ENCODE peak calls at places on chromosomes 6 and 20, in four cellular contexts. Y is stimulated activated CD4-positive, alpha-beta T cell treated with anti-CD3 and anti-CD28 coated beads, Interleukin-1b, Interleukin-23, amount 100 ng/mL, for 48 hours; J is mesenteric fat pad; U is H7. H is an unnamed sample.

GRCh38 chr20:44730441-44730840 is 15.2 kb upstream of the KCNK15 start:
- DNase-seq in J (no peak), Y (no peak), U (no peak), H (no peak)

GRCh38 chr20:10501377-10501776 is 66.3 kb downstream of the SLX4IP start:
- DNase-seq in J (no peak), U (no peak), Y (no peak), H (no peak)

GRCh38 chr6:129672883-129673631 is 36.9 kb downstream of the ARHGAP18 start:
- DNase-seq in U (no peak), Y (no peak), J (no peak), H (no peak)

GRCh38 chr20:23270427-23270911 is 80.1 kb upstream of the NXT1 start:
- DNase-seq in U (no peak), J (no peak), Y (no peak), H (no peak)

GRCh38 chr6:134519456-134519855 is 201.5 kb upstream of the SGK1 start:
- DNase-seq in J (no peak), U (no peak), Y (peak; percentile 26), H (no peak)

GRCh38 chr6:126640921-126641320 is 301.0 kb downstream of the CENPW start:
- DNase-seq in J (no peak), U (no peak), Y (no peak), H (no peak)

GRCh38 chr20:50848846-50849673 is 54.2 kb downstream of the BCAS4 start:
- DNase-seq in U (peak; percentile 64), Y (no peak), J (no peak), H (peak; percentile 63)

GRCh38 chr20:18314786-18315406 is 26.6 kb downstream of the ZNF133 start:
- DNase-seq in U (no peak), J (no peak), Y (no peak), H (no peak)

GRCh38 chr20:15005300-15005986 is 668.0 kb upstream of the FLRT3 start:
- DNase-seq in U (no peak), Y (no peak), J (no peak), H (no peak)

GRCh38 chr20:62595491-62595890 is 46.8 kb upstream of the SLCO4A1 start:
- DNase-seq in U (no peak), Y (no peak), J (no peak), H (no peak)

GRCh38 chr20:38093641-38094077 is 60.1 kb downstream of the RPRD1B start:
- DNase-seq in J (no peak), Y (no peak), U (no peak), H (no peak)

GRCh38 chr20:57508381-57508780 is 16.6 kb downstream of the CTCFL start:
- DNase-seq in U (no peak), J (no peak), Y (no peak), H (no peak)

GRCh38 chr20:32135983-32136515 is 26.5 kb downstream of the TM9SF4 start:
- DNase-seq in J (no peak), Y (no peak), U (no peak), H (no peak)

GRCh38 chr6:31728767-31729514 is at the start of gene DDAH2:
- DNase-seq in J (no peak), Y (no peak), U (peak; percentile 78), H (no peak)

GRCh38 chr6:158808918-158809678 is 10.1 kb downstream of the EZR start:
- DNase-seq in Y (no peak), U (no peak), J (no peak), H (peak; percentile 48)

GRCh38 chr6:30260036-30260504 is 46.9 kb upstream of the TRIM26 start:
- DNase-seq in U (peak; percentile 60), Y (peak; percentile 17), J (no peak), H (peak; percentile 68)

GRCh38 chr6:146709036-146709622 is 110.4 kb downstream of the ADGB start:
- DNase-seq in U (no peak), J (no peak), Y (no peak), H (no peak)

GRCh38 chr20:3710703-3711417 is 1.5 kb downstream of the SIGLEC1 start:
- DNase-seq in J (peak; percentile 93), U (peak; percentile 98), Y (peak; percentile 70), H (peak; percentile 96)

GRCh38 chr20:26163890-26164289 is 467.2 kb upstream of the ZNF337 start:
- DNase-seq in Y (no peak), U (no peak), J (no peak), H (no peak)

GRCh38 chr20:52379723-52380336 is 188.3 kb upstream of the ZFP64 start:
- DNase-seq in J (no peak), Y (peak; percentile 8), U (peak; percentile 21), H (peak; percentile 79)

GRCh38 chr20:52945268-52945667 is 26.9 kb upstream of the TSHZ2 start:
- DNase-seq in U (no peak), Y (no peak), J (no peak), H (no peak)

GRCh38 chr6:157323924-157324276 is 581 bp upstream of the TMEM242 start:
- DNase-seq in J (peak; percentile 92), U (peak; percentile 78), Y (peak; percentile 22), H (peak; percentile 91)

GRCh38 chr6:134431306-134431919 is 113.5 kb upstream of the SGK1 start:
- DNase-seq in J (no peak), U (no peak), Y (no peak), H (no peak)

GRCh38 chr6:18585032-18585573 is 198.0 kb downstream of the RNF144B start:
- DNase-seq in J (no peak), U (no peak), Y (no peak), H (no peak)

GRCh38 chr6:90658497-90658896 is 71.6 kb upstream of the MAP3K7 start:
- DNase-seq in Y (no peak), U (no peak), J (no peak), H (no peak)

GRCh38 chr20:22890605-22891300 is 144.4 kb upstream of the SSTR4 start:
- DNase-seq in Y (no peak), J (no peak), U (no peak), H (no peak)

GRCh38 chr20:43691928-43692524 is 25.1 kb downstream of the MYBL2 start:
- DNase-seq in J (no peak), Y (peak; percentile 58), U (peak; percentile 81), H (peak; percentile 89)

GRCh38 chr20:8427419-8428065 is 295.5 kb downstream of the PLCB1 start:
- DNase-seq in U (no peak), J (no peak), Y (no peak), H (no peak)

GRCh38 chr20:20856956-20857355 is 144.5 kb upstream of the RALGAPA2 start:
- DNase-seq in Y (no peak), J (no peak), U (no peak), H (no peak)

GRCh38 chr6:33794910-33795615 is 6.1 kb upstream of the LEMD2 start:
- DNase-seq in J (no peak), U (peak; percentile 83), Y (no peak), H (peak; percentile 70)

GRCh38 chr20:59751075-59751711 is 146.9 kb downstream of the PHACTR3 start:
- DNase-seq in J (no peak), U (peak; percentile 95), Y (peak; percentile 44), H (peak; percentile 95)

GRCh38 chr20:51452734-51453133 is 89.8 kb downstream of the NFATC2 start:
- DNase-seq in J (peak; percentile 41), Y (no peak), U (no peak), H (no peak)

H was measured in endodermal cell.